ENCODE peak calls at places on chromosomes 2 and 18, in nine cellular contexts. One of them, this sample, is unnamed.

GRCh38 chr2:162182395-162182794 is 30.3 kb upstream of the GCG start:
- DNase-seq in upper lobe of right lung: no peak
- DNase-seq in coronary artery: no peak
- DNase-seq in heart right ventricle: no peak
- DNase-seq in brain microvascular endothelial cell: no peak
- DNase-seq in sigmoid colon: no peak
- DNase-seq in left ventricle myocardium inferior: no peak
- DNase-seq in IMR-90: no peak
- DNase-seq in fibroblast of lung: no peak
- DNase-seq in this sample: no peak

GRCh38 chr18:50286391-50287027 is 983 bp downstream of the CXXC1 start:
- DNase-seq in upper lobe of right lung: peak
- DNase-seq in coronary artery: no peak
- DNase-seq in heart right ventricle: peak
- DNase-seq in brain microvascular endothelial cell: no peak
- DNase-seq in sigmoid colon: peak
- DNase-seq in left ventricle myocardium inferior: no peak
- DNase-seq in IMR-90: peak
- DNase-seq in fibroblast of lung: no peak
- DNase-seq in this sample: peak

GRCh38 chr2:11416191-11416590 is 49.8 kb downstream of the E2F6 start:
- DNase-seq in upper lobe of right lung: no peak
- DNase-seq in coronary artery: no peak
- DNase-seq in heart right ventricle: no peak
- DNase-seq in brain microvascular endothelial cell: no peak
- DNase-seq in sigmoid colon: no peak
- DNase-seq in left ventricle myocardium inferior: no peak
- DNase-seq in IMR-90: no peak
- DNase-seq in fibroblast of lung: no peak
- DNase-seq in this sample: no peak

GRCh38 chr2:31365834-31366505 is 48.6 kb downstream of the XDH start:
- DNase-seq in upper lobe of right lung: no peak
- DNase-seq in coronary artery: no peak
- DNase-seq in heart right ventricle: no peak
- DNase-seq in brain microvascular endothelial cell: no peak
- DNase-seq in sigmoid colon: no peak
- DNase-seq in left ventricle myocardium inferior: no peak
- DNase-seq in IMR-90: no peak
- DNase-seq in fibroblast of lung: no peak
- DNase-seq in this sample: no peak

GRCh38 chr2:230593765-230594164 is 118.9 kb upstream of the CAB39 start:
- DNase-seq in upper lobe of right lung: no peak
- DNase-seq in coronary artery: no peak
- DNase-seq in heart right ventricle: no peak
- DNase-seq in brain microvascular endothelial cell: no peak
- DNase-seq in sigmoid colon: no peak
- DNase-seq in left ventricle myocardium inferior: no peak
- DNase-seq in IMR-90: no peak
- DNase-seq in fibroblast of lung: no peak
- DNase-seq in this sample: no peak

GRCh38 chr2:229160180-229160579 is 110.9 kb downstream of the PID1 start:
- DNase-seq in upper lobe of right lung: no peak
- DNase-seq in coronary artery: no peak
- DNase-seq in heart right ventricle: no peak
- DNase-seq in brain microvascular endothelial cell: no peak
- DNase-seq in sigmoid colon: no peak
- DNase-seq in left ventricle myocardium inferior: no peak
- DNase-seq in IMR-90: no peak
- DNase-seq in fibroblast of lung: no peak
- DNase-seq in this sample: no peak

GRCh38 chr2:64400103-64400728 is 53.7 kb upstream of the LGALSL start:
- DNase-seq in upper lobe of right lung: no peak
- DNase-seq in coronary artery: no peak
- DNase-seq in heart right ventricle: no peak
- DNase-seq in brain microvascular endothelial cell: no peak
- DNase-seq in sigmoid colon: no peak
- DNase-seq in left ventricle myocardium inferior: no peak
- DNase-seq in IMR-90: no peak
- DNase-seq in fibroblast of lung: peak
- DNase-seq in this sample: no peak

GRCh38 chr2:215796160-215796559 is 217.2 kb downstream of the MREG start:
- DNase-seq in upper lobe of right lung: no peak
- DNase-seq in coronary artery: no peak
- DNase-seq in heart right ventricle: no peak
- DNase-seq in brain microvascular endothelial cell: peak
- DNase-seq in sigmoid colon: no peak
- DNase-seq in left ventricle myocardium inferior: no peak
- DNase-seq in IMR-90: peak
- DNase-seq in fibroblast of lung: peak
- DNase-seq in this sample: no peak

GRCh38 chr2:25227576-25227975 is 59.2 kb upstream of the POMC start:
- DNase-seq in upper lobe of right lung: no peak
- DNase-seq in coronary artery: no peak
- DNase-seq in heart right ventricle: no peak
- DNase-seq in brain microvascular endothelial cell: no peak
- DNase-seq in sigmoid colon: no peak
- DNase-seq in left ventricle myocardium inferior: no peak
- DNase-seq in IMR-90: no peak
- DNase-seq in fibroblast of lung: no peak
- DNase-seq in this sample: no peak

DNA sequence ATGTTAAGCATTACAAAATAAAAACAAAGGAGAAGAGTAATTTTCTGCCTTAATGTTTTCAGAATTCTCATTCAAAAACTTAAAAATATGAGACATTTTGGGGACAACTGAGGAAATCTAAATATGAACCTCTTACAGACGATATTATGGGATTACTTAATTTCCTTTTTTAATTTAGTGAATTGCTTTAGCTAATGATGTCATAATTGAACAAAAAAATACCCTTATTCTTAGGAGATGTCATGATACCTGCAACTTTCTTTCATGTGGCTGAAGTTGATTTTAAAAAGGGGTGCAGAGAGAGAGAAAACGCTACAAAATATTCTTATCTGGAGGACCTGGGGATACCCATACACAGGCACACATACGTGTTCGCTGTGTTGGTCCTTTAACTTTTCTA is 129.3 kb downstream of the ZNF521 start:
- DNase-seq in upper lobe of right lung: no peak
- DNase-seq in coronary artery: no peak
- DNase-seq in heart right ventricle: no peak
- DNase-seq in brain microvascular endothelial cell: no peak
- DNase-seq in sigmoid colon: no peak
- DNase-seq in left ventricle myocardium inferior: no peak
- DNase-seq in IMR-90: no peak
- DNase-seq in fibroblast of lung: no peak
- DNase-seq in this sample: no peak
- TF ChIP-seq CTCF in upper lobe of right lung: no peak
- TF ChIP-seq CTCF in coronary artery: no peak
- TF ChIP-seq CTCF in heart right ventricle: no peak
- TF ChIP-seq CTCF in brain microvascular endothelial cell: no peak
- TF ChIP-seq CTCF in sigmoid colon: no peak
- TF ChIP-seq CTCF in left ventricle myocardium inferior: no peak
- TF ChIP-seq CTCF in IMR-90: no peak
- TF ChIP-seq CTCF in fibroblast of lung: no peak
- TF ChIP-seq CTCF in this sample: no peak

GRCh38 chr18:6449213-6449612 is 34.5 kb upstream of the L3MBTL4 start:
- DNase-seq in upper lobe of right lung: no peak
- DNase-seq in coronary artery: no peak
- DNase-seq in heart right ventricle: no peak
- DNase-seq in brain microvascular endothelial cell: no peak
- DNase-seq in sigmoid colon: no peak
- DNase-seq in left ventricle myocardium inferior: no peak
- DNase-seq in IMR-90: no peak
- DNase-seq in fibroblast of lung: no peak
- DNase-seq in this sample: no peak

GRCh38 chr18:6452194-6452593 is 37.5 kb upstream of the L3MBTL4 start:
- DNase-seq in upper lobe of right lung: no peak
- DNase-seq in coronary artery: no peak
- DNase-seq in heart right ventricle: no peak
- DNase-seq in brain microvascular endothelial cell: no peak
- DNase-seq in sigmoid colon: no peak
- DNase-seq in left ventricle myocardium inferior: no peak
- DNase-seq in IMR-90: no peak
- DNase-seq in fibroblast of lung: no peak
- DNase-seq in this sample: no peak
- H3K27ac ChIP-seq in upper lobe of right lung: no peak
- H3K27ac ChIP-seq in coronary artery: no peak
- H3K27ac ChIP-seq in heart right ventricle: no peak
- H3K27ac ChIP-seq in brain microvascular endothelial cell: no peak
- H3K27ac ChIP-seq in sigmoid colon: no peak
- H3K27ac ChIP-seq in left ventricle myocardium inferior: no peak
- H3K27ac ChIP-seq in IMR-90: no peak
- H3K27ac ChIP-seq in fibroblast of lung: no peak
- H3K27ac ChIP-seq in this sample: no peak

GRCh38 chr2:218296200-218296599 is 3.9 kb upstream of the TMBIM1 start:
- DNase-seq in upper lobe of right lung: no peak
- DNase-seq in coronary artery: no peak
- DNase-seq in heart right ventricle: no peak
- DNase-seq in brain microvascular endothelial cell: no peak
- DNase-seq in sigmoid colon: no peak
- DNase-seq in left ventricle myocardium inferior: no peak
- DNase-seq in IMR-90: no peak
- DNase-seq in fibroblast of lung: no peak
- DNase-seq in this sample: no peak
- TF ChIP-seq CTCF in upper lobe of right lung: no peak
- TF ChIP-seq CTCF in coronary artery: no peak
- TF ChIP-seq CTCF in heart right ventricle: no peak
- TF ChIP-seq CTCF in brain microvascular endothelial cell: no peak
- TF ChIP-seq CTCF in sigmoid colon: no peak
- TF ChIP-seq CTCF in left ventricle myocardium inferior: no peak
- TF ChIP-seq CTCF in IMR-90: no peak
- TF ChIP-seq CTCF in fibroblast of lung: no peak
- TF ChIP-seq CTCF in this sample: no peak

GRCh38 chr18:62778976-62779869 is 63.9 kb downstream of the PHLPP1 start:
- DNase-seq in upper lobe of right lung: no peak
- DNase-seq in coronary artery: no peak
- DNase-seq in heart right ventricle: no peak
- DNase-seq in brain microvascular endothelial cell: no peak
- DNase-seq in sigmoid colon: no peak
- DNase-seq in left ventricle myocardium inferior: no peak
- DNase-seq in IMR-90: no peak
- DNase-seq in fibroblast of lung: no peak
- DNase-seq in this sample: no peak

GRCh38 chr18:62776066-62776570 is 60.8 kb downstream of the PHLPP1 start:
- DNase-seq in upper lobe of right lung: no peak
- DNase-seq in coronary artery: no peak
- DNase-seq in heart right ventricle: no peak
- DNase-seq in brain microvascular endothelial cell: no peak
- DNase-seq in sigmoid colon: no peak
- DNase-seq in left ventricle myocardium inferior: no peak
- DNase-seq in IMR-90: no peak
- DNase-seq in fibroblast of lung: no peak
- DNase-seq in this sample: no peak

GRCh38 chr18:62781262-62781661 is 65.9 kb downstream of the PHLPP1 start:
- DNase-seq in upper lobe of right lung: no peak
- DNase-seq in coronary artery: no peak
- DNase-seq in heart right ventricle: no peak
- DNase-seq in brain microvascular endothelial cell: no peak
- DNase-seq in sigmoid colon: no peak
- DNase-seq in left ventricle myocardium inferior: no peak
- DNase-seq in IMR-90: no peak
- DNase-seq in fibroblast of lung: no peak
- DNase-seq in this sample: no peak

GRCh38 chr18:62781893-62782292 is 66.6 kb downstream of the PHLPP1 start:
- DNase-seq in upper lobe of right lung: no peak
- DNase-seq in coronary artery: no peak
- DNase-seq in heart right ventricle: no peak
- DNase-seq in brain microvascular endothelial cell: peak
- DNase-seq in sigmoid colon: peak
- DNase-seq in left ventricle myocardium inferior: no peak
- DNase-seq in IMR-90: peak
- DNase-seq in fibroblast of lung: peak
- DNase-seq in this sample: peak

GRCh38 chr18:62777814-62778213 is 62.5 kb downstream of the PHLPP1 start:
- DNase-seq in upper lobe of right lung: no peak
- DNase-seq in coronary artery: no peak
- DNase-seq in heart right ventricle: no peak
- DNase-seq in brain microvascular endothelial cell: no peak
- DNase-seq in sigmoid colon: no peak
- DNase-seq in left ventricle myocardium inferior: no peak
- DNase-seq in IMR-90: peak
- DNase-seq in fibroblast of lung: no peak
- DNase-seq in this sample: no peak
- H3K27ac ChIP-seq in upper lobe of right lung: no peak
- H3K27ac ChIP-seq in coronary artery: no peak
- H3K27ac ChIP-seq in heart right ventricle: no peak
- H3K27ac ChIP-seq in brain microvascular endothelial cell: no peak
- H3K27ac ChIP-seq in sigmoid colon: no peak
- H3K27ac ChIP-seq in left ventricle myocardium inferior: no peak
- H3K27ac ChIP-seq in IMR-90: no peak
- H3K27ac ChIP-seq in fibroblast of lung: no peak
- H3K27ac ChIP-seq in this sample: no peak

This sample was measured in RWPE1.